ENCODE peak calls at places on chromosomes 12 and 14, in nine cellular contexts. One of them, this sample, is unnamed.

GRCh38 chr12:124694846-124695497 is 127.6 kb upstream of the NCOR2 start:
- DNase-seq in mucosa of gallbladder: no peak
- DNase-seq in central memory CD4-positive, alpha-beta T cell: no peak
- DNase-seq in mammary epithelial cell: peak
- DNase-seq in Calu3: peak
- DNase-seq in upper lobe of right lung: no peak
- DNase-seq in activated CD8-positive, alpha-beta T cell treated with anti-CD3 and anti-CD28 coated beads for 36 hours: no peak
- DNase-seq in RCC 7860: peak
- DNase-seq in coronary artery: no peak
- DNase-seq in this sample: no peak

GRCh38 chr14:50523271-50524041 is 8.9 kb downstream of the MAP4K5 start:
- DNase-seq in mammary epithelial cell: no peak
- DNase-seq in central memory CD4-positive, alpha-beta T cell: no peak
- DNase-seq in Calu3: no peak
- DNase-seq in mucosa of gallbladder: no peak
- DNase-seq in RCC 7860: no peak
- DNase-seq in activated CD8-positive, alpha-beta T cell treated with anti-CD3 and anti-CD28 coated beads for 36 hours: no peak
- DNase-seq in coronary artery: no peak
- DNase-seq in upper lobe of right lung: no peak
- DNase-seq in this sample: no peak

GRCh38 chr12:67649165-67650126 is 901 bp downstream of the DYRK2 start:
- DNase-seq in Calu3: peak
- DNase-seq in upper lobe of right lung: peak
- DNase-seq in mammary epithelial cell: no peak
- DNase-seq in activated CD8-positive, alpha-beta T cell treated with anti-CD3 and anti-CD28 coated beads for 36 hours: peak
- DNase-seq in central memory CD4-positive, alpha-beta T cell: peak
- DNase-seq in RCC 7860: no peak
- DNase-seq in mucosa of gallbladder: peak
- DNase-seq in coronary artery: peak
- DNase-seq in this sample: peak

GRCh38 chr12:28035483-28035882 is 63.0 kb upstream of the PTHLH start:
- DNase-seq in upper lobe of right lung: no peak
- DNase-seq in coronary artery: no peak
- DNase-seq in mammary epithelial cell: peak
- DNase-seq in mucosa of gallbladder: no peak
- DNase-seq in central memory CD4-positive, alpha-beta T cell: no peak
- DNase-seq in RCC 7860: peak
- DNase-seq in Calu3: no peak
- DNase-seq in activated CD8-positive, alpha-beta T cell treated with anti-CD3 and anti-CD28 coated beads for 36 hours: no peak
- DNase-seq in this sample: no peak

GRCh38 chr14:63174760-63175191 is 29.5 kb upstream of the RHOJ start:
- DNase-seq in coronary artery: no peak
- DNase-seq in central memory CD4-positive, alpha-beta T cell: no peak
- DNase-seq in mucosa of gallbladder: no peak
- DNase-seq in upper lobe of right lung: no peak
- DNase-seq in activated CD8-positive, alpha-beta T cell treated with anti-CD3 and anti-CD28 coated beads for 36 hours: no peak
- DNase-seq in Calu3: peak
- DNase-seq in mammary epithelial cell: peak
- DNase-seq in RCC 7860: no peak
- DNase-seq in this sample: no peak

GRCh38 chr14:104066279-104066678 is 19.2 kb upstream of the ASPG start:
- DNase-seq in RCC 7860: no peak
- DNase-seq in coronary artery: no peak
- DNase-seq in activated CD8-positive, alpha-beta T cell treated with anti-CD3 and anti-CD28 coated beads for 36 hours: no peak
- DNase-seq in mammary epithelial cell: no peak
- DNase-seq in upper lobe of right lung: no peak
- DNase-seq in mucosa of gallbladder: no peak
- DNase-seq in central memory CD4-positive, alpha-beta T cell: no peak
- DNase-seq in Calu3: no peak
- DNase-seq in this sample: no peak

GRCh38 chr12:122116707-122117535 is 38.4 kb downstream of the MLXIP start:
- DNase-seq in activated CD8-positive, alpha-beta T cell treated with anti-CD3 and anti-CD28 coated beads for 36 hours: no peak
- DNase-seq in mammary epithelial cell: no peak
- DNase-seq in coronary artery: no peak
- DNase-seq in RCC 7860: no peak
- DNase-seq in Calu3: no peak
- DNase-seq in mucosa of gallbladder: no peak
- DNase-seq in central memory CD4-positive, alpha-beta T cell: no peak
- DNase-seq in upper lobe of right lung: no peak
- DNase-seq in this sample: no peak

GRCh38 chr14:46384611-46385010 is 267.0 kb downstream of the RPL10L start:
- DNase-seq in mucosa of gallbladder: no peak
- DNase-seq in upper lobe of right lung: no peak
- DNase-seq in Calu3: no peak
- DNase-seq in mammary epithelial cell: no peak
- DNase-seq in RCC 7860: peak
- DNase-seq in central memory CD4-positive, alpha-beta T cell: no peak
- DNase-seq in activated CD8-positive, alpha-beta T cell treated with anti-CD3 and anti-CD28 coated beads for 36 hours: no peak
- DNase-seq in coronary artery: no peak
- DNase-seq in this sample: no peak

GRCh38 chr12:21615441-21615840 is 10.8 kb upstream of the GYS2 start:
- DNase-seq in coronary artery: no peak
- DNase-seq in activated CD8-positive, alpha-beta T cell treated with anti-CD3 and anti-CD28 coated beads for 36 hours: peak
- DNase-seq in RCC 7860: no peak
- DNase-seq in mucosa of gallbladder: no peak
- DNase-seq in central memory CD4-positive, alpha-beta T cell: no peak
- DNase-seq in mammary epithelial cell: no peak
- DNase-seq in upper lobe of right lung: no peak
- DNase-seq in Calu3: no peak
- DNase-seq in this sample: no peak

GRCh38 chr14:38124496-38124895 is 83.2 kb upstream of the SSTR1 start:
- DNase-seq in coronary artery: no peak
- DNase-seq in upper lobe of right lung: no peak
- DNase-seq in mucosa of gallbladder: no peak
- DNase-seq in mammary epithelial cell: no peak
- DNase-seq in central memory CD4-positive, alpha-beta T cell: no peak
- DNase-seq in activated CD8-positive, alpha-beta T cell treated with anti-CD3 and anti-CD28 coated beads for 36 hours: no peak
- DNase-seq in Calu3: no peak
- DNase-seq in RCC 7860: no peak
- DNase-seq in this sample: no peak

GRCh38 chr12:71662861-71663560 is 637 bp downstream of the ZFC3H1 start:
- DNase-seq in Calu3: peak
- DNase-seq in RCC 7860: peak
- DNase-seq in central memory CD4-positive, alpha-beta T cell: peak
- DNase-seq in coronary artery: peak
- DNase-seq in mammary epithelial cell: peak
- DNase-seq in activated CD8-positive, alpha-beta T cell treated with anti-CD3 and anti-CD28 coated beads for 36 hours: peak
- DNase-seq in upper lobe of right lung: peak
- DNase-seq in mucosa of gallbladder: peak
- DNase-seq in this sample: peak

GRCh38 chr14:39030209-39030608 is 72.8 kb downstream of the SEC23A start:
- DNase-seq in RCC 7860: no peak
- DNase-seq in Calu3: no peak
- DNase-seq in coronary artery: no peak
- DNase-seq in mammary epithelial cell: no peak
- DNase-seq in central memory CD4-positive, alpha-beta T cell: no peak
- DNase-seq in upper lobe of right lung: no peak
- DNase-seq in mucosa of gallbladder: no peak
- DNase-seq in activated CD8-positive, alpha-beta T cell treated with anti-CD3 and anti-CD28 coated beads for 36 hours: no peak
- DNase-seq in this sample: no peak

GRCh38 chr14:21087294-21088091 is 11.0 kb downstream of the ZNF219 start:
- DNase-seq in RCC 7860: peak
- DNase-seq in mammary epithelial cell: peak
- DNase-seq in central memory CD4-positive, alpha-beta T cell: peak
- DNase-seq in activated CD8-positive, alpha-beta T cell treated with anti-CD3 and anti-CD28 coated beads for 36 hours: peak
- DNase-seq in coronary artery: no peak
- DNase-seq in mucosa of gallbladder: no peak
- DNase-seq in Calu3: no peak
- DNase-seq in upper lobe of right lung: no peak
- DNase-seq in this sample: peak

GRCh38 chr12:124487065-124487833 is 80.2 kb downstream of the NCOR2 start:
- DNase-seq in upper lobe of right lung: no peak
- DNase-seq in Calu3: no peak
- DNase-seq in mammary epithelial cell: no peak
- DNase-seq in RCC 7860: no peak
- DNase-seq in coronary artery: no peak
- DNase-seq in central memory CD4-positive, alpha-beta T cell: no peak
- DNase-seq in mucosa of gallbladder: no peak
- DNase-seq in activated CD8-positive, alpha-beta T cell treated with anti-CD3 and anti-CD28 coated beads for 36 hours: no peak
- DNase-seq in this sample: no peak

GRCh38 chr12:109775172-109775881 is 57.9 kb downstream of the TRPV4 start:
- DNase-seq in Calu3: peak
- DNase-seq in activated CD8-positive, alpha-beta T cell treated with anti-CD3 and anti-CD28 coated beads for 36 hours: peak
- DNase-seq in central memory CD4-positive, alpha-beta T cell: peak
- DNase-seq in mammary epithelial cell: peak
- DNase-seq in RCC 7860: peak
- DNase-seq in upper lobe of right lung: peak
- DNase-seq in coronary artery: no peak
- DNase-seq in mucosa of gallbladder: peak
- DNase-seq in this sample: peak

GRCh38 chr12:100955139-100955538 is 160.6 kb downstream of the ANO4 start:
- DNase-seq in Calu3: peak
- DNase-seq in RCC 7860: peak
- DNase-seq in activated CD8-positive, alpha-beta T cell treated with anti-CD3 and anti-CD28 coated beads for 36 hours: no peak
- DNase-seq in mammary epithelial cell: peak
- DNase-seq in coronary artery: no peak
- DNase-seq in upper lobe of right lung: no peak
- DNase-seq in mucosa of gallbladder: no peak
- DNase-seq in central memory CD4-positive, alpha-beta T cell: no peak
- DNase-seq in this sample: no peak

GRCh38 chr14:91249841-91250616 is 5.5 kb upstream of the GPR68 start:
- DNase-seq in activated CD8-positive, alpha-beta T cell treated with anti-CD3 and anti-CD28 coated beads for 36 hours: peak
- DNase-seq in upper lobe of right lung: peak
- DNase-seq in RCC 7860: peak
- DNase-seq in central memory CD4-positive, alpha-beta T cell: peak
- DNase-seq in Calu3: peak
- DNase-seq in mucosa of gallbladder: no peak
- DNase-seq in coronary artery: no peak
- DNase-seq in mammary epithelial cell: peak
- DNase-seq in this sample: peak

GRCh38 chr14:29865299-29865698 is 62.3 kb downstream of the PRKD1 start:
- DNase-seq in RCC 7860: no peak
- DNase-seq in activated CD8-positive, alpha-beta T cell treated with anti-CD3 and anti-CD28 coated beads for 36 hours: no peak
- DNase-seq in upper lobe of right lung: no peak
- DNase-seq in mucosa of gallbladder: no peak
- DNase-seq in central memory CD4-positive, alpha-beta T cell: no peak
- DNase-seq in Calu3: no peak
- DNase-seq in mammary epithelial cell: no peak
- DNase-seq in coronary artery: no peak
- DNase-seq in this sample: no peak